ENCODE peak calls at places on chromosomes 2 and 18, in four cellular contexts. Z is HCT116, M is ascending aorta, D is mammary epithelial cell. S is an unnamed sample.

GRCh38 chr2:240478346-240479110 is 43.1 kb downstream of the GPC1 start:
- DNase-seq in Z (no peak), D (no peak), M (no peak), S (no peak)

GRCh38 chr2:43269074-43269572 is 42.7 kb upstream of the ZFP36L2 start:
- DNase-seq in D (no peak), Z (no peak), M (peak), S (peak)

GRCh38 chr2:45634223-45634622 is 17.3 kb upstream of the PRKCE start:
- DNase-seq in M (no peak), D (no peak), Z (no peak), S (no peak)

GRCh38 chr2:45637440-45637839 is 14.0 kb upstream of the PRKCE start:
- DNase-seq in Z (no peak), D (peak), M (no peak), S (no peak)

GRCh38 chr2:104704846-104705245 is 149.1 kb upstream of the POU3F3 start:
- DNase-seq in Z (no peak), M (no peak), D (no peak), S (no peak)

GRCh38 chr2:160087854-160088745 is 25.7 kb upstream of the PLA2R1 start:
- DNase-seq in M (no peak), Z (no peak), D (peak), S (no peak)

GRCh38 chr2:73931531-73932500 is 5.1 kb downstream of the DGUOK start:
- DNase-seq in D (peak), Z (no peak), M (no peak), S (no peak)

GRCh38 chr2:119735565-119735964 is 24.2 kb upstream of the PTPN4 start:
- DNase-seq in Z (no peak), M (no peak), D (no peak), S (no peak)

GRCh38 chr18:76487782-76488181 is 7.3 kb downstream of the ZNF516 start:
- DNase-seq in D (no peak), Z (no peak), M (no peak), S (no peak)

GRCh38 chr18:76208632-76209308 is 286.3 kb downstream of the ZNF516 start:
- DNase-seq in M (no peak), Z (no peak), D (no peak), S (no peak)

GRCh38 chr18:25074925-25075693 is 276.9 kb downstream of the ZNF521 start:
- DNase-seq in Z (no peak), D (no peak), M (no peak), S (no peak)

GRCh38 chr2:208040199-208041171 is 15.2 kb upstream of the PLEKHM3 start:
- DNase-seq in Z (peak), M (peak), D (peak), S (peak)

GRCh38 chr2:235898766-235899165 is 269.4 kb downstream of the GBX2 start:
- DNase-seq in D (no peak), Z (no peak), M (no peak), S (no peak)

GRCh38 chr2:6068441-6068935 is 376.3 kb downstream of the SOX11 start:
- DNase-seq in M (no peak), Z (no peak), D (no peak), S (no peak)

GRCh38 chr2:23465138-23465537 is 80.2 kb downstream of the KLHL29 start:
- DNase-seq in D (no peak), M (no peak), Z (no peak), S (no peak)

GRCh38 chr2:110219496-110220192 is 7.3 kb upstream of the MTLN start:
- DNase-seq in M (no peak), Z (no peak), D (peak), S (no peak)

GRCh38 chr2:217262916-217263315 is 403.1 kb upstream of the TNP1 start:
- DNase-seq in M (no peak), D (no peak), Z (no peak), S (no peak)

GRCh38 chr2:136486115-136486514 is 279.2 kb upstream of the THSD7B start:
- DNase-seq in Z (no peak), M (no peak), D (no peak), S (no peak)

GRCh38 chr2:86372133-86372532 is 34.7 kb upstream of the REEP1 start:
- DNase-seq in M (no peak), Z (no peak), D (no peak), S (no peak)

GRCh38 chr2:86372641-86373502 is 35.4 kb upstream of the REEP1 start:
- DNase-seq in Z (peak), D (peak), M (no peak), S (no peak)

GRCh38 chr2:86378469-86378868 is 41.0 kb upstream of the REEP1 start:
- DNase-seq in Z (no peak), D (no peak), M (no peak), S (no peak)

GRCh38 chr2:86371482-86372002 is 34.1 kb upstream of the REEP1 start:
- DNase-seq in Z (no peak), M (no peak), D (no peak), S (no peak)

DNA sequence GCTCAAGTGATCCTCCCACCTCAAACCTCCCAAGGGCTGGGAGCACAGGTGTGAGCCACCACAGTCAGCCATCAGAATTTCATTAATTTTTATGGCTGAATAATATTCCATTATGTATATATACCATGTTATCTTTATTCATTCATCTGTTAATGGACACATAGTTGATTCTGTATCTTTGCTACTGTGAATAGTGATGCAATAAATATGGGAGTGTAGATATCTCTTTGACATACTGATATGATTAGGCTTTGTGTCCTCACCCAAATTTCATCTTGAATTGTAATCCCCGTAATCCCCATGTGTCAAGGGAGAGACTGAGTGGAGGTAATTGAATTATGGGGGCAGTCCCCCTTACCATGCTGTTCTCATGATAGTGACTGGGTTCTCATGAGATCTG is 38.2 kb upstream of the REEP1 start:
- DNase-seq in M (no peak), D (no peak), Z (no peak), S (no peak)
- H3K4me3 ChIP-seq in M (no peak), D (no peak), Z (no peak), S (no peak)

GRCh38 chr18:2513616-2514015 is 57.7 kb downstream of the METTL4 start:
- DNase-seq in Z (no peak), M (no peak), D (no peak), S (no peak)

GRCh38 chr18:2515408-2515807 is 55.9 kb downstream of the METTL4 start:
- DNase-seq in Z (peak), M (no peak), D (peak), S (peak)

GRCh38 chr18:2512059-2512458 is 59.2 kb downstream of the METTL4 start:
- DNase-seq in M (no peak), D (no peak), Z (no peak), S (no peak)

GRCh38 chr18:2518473-2518872 is 52.8 kb downstream of the METTL4 start:
- DNase-seq in M (no peak), Z (no peak), D (no peak), S (no peak)

GRCh38 chr18:2515908-2516625 is 55.2 kb downstream of the METTL4 start:
- DNase-seq in M (no peak), Z (peak), D (peak), S (peak)
- H3K27ac ChIP-seq in M (no peak), Z (no peak), D (peak), S (peak)

GRCh38 chr2:26326514-26326913 is 19.4 kb upstream of the SELENOI start:
- DNase-seq in Z (no peak), D (peak), M (no peak), S (no peak)

GRCh38 chr2:26327291-26328272 is 18.4 kb upstream of the SELENOI start:
- DNase-seq in M (no peak), Z (no peak), D (peak), S (no peak)

GRCh38 chr2:26333286-26333685 is 12.7 kb upstream of the SELENOI start:
- DNase-seq in Z (no peak), M (no peak), D (no peak), S (no peak)

GRCh38 chr2:26330604-26331003 is 15.3 kb upstream of the SELENOI start:
- DNase-seq in D (no peak), M (no peak), Z (no peak), S (no peak)

DNA sequence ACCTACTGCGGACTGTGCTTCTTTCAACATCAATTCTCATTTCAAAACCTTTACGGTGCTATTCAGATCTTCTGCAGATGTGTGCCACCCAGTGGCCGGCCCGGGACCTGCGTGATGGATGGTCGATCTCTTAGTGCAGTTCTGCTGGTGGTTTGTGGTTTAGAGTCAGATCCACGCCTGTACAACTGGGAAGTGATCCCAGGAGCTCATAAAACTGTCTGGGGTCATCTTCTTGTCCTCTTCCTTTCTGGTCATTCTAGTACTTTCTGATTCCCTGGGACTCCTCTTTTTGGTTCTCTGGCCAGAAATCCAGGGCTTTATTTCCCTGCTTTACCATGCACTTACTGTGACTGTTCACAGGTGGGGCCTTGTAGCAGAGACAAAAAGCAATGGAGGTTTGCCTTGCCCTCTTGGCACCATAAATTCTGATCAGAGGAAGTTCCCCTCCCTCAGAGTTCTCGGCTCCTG is 15.8 kb upstream of the SELENOI start:
- DNase-seq in D (peak), Z (peak), M (peak), S (peak)
- H3K4me3 ChIP-seq in D (no peak), Z (no peak), M (no peak), S (no peak)

GRCh38 chr18:24023185-24023814 is 8.7 kb downstream of the TTC39C start:
- DNase-seq in Z (no peak), D (no peak), M (no peak), S (no peak)
- H3K27ac ChIP-seq in Z (no peak), D (no peak), M (no peak), S (no peak)

GRCh38 chr2:75559633-75560021 is 1.1 kb downstream of the EVA1A start:
- DNase-seq in D (no peak), M (no peak), Z (no peak), S (no peak)

GRCh38 chr2:75560022-75560767 is 544 bp downstream of the EVA1A start:
- DNase-seq in D (peak), M (no peak), Z (no peak), S (no peak)

GRCh38 chr2:75557474-75558131 is 3.1 kb downstream of the EVA1A start:
- DNase-seq in D (no peak), M (no peak), Z (no peak), S (no peak)

GRCh38 chr2:75558132-75558530 is 2.6 kb downstream of the EVA1A start:
- DNase-seq in D (no peak), Z (no peak), M (no peak), S (no peak)

DNA sequence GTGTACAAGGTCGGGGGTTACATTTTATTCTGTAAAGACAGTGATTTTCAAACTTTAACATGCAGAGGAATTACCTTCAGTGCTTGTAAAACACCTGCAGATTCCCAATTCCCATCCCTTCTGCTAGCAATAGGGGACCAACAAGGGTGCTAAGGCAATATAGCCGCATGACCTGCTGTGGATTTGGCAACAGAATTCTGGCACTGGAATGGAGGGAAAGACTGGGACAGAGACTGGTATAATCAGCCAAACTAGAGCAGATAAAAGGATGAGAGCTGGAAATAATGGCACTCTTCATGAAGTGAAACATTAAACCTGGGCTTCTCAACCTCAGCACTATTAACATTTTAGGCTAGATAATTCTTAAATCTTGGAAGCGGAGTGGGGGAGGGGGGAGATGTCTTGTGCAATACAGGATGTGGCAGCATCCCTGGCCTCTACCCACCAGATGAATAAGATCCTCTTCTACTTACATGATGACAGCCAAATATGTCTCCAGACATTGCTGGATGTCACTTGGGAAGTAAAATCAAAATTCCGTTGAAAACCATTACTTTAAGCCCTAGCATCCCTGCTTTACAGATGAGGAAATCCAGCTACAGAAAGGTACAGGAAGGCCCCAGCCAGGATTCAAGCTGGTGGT is 1.8 kb downstream of the EVA1A start:
- DNase-seq in M (no peak), Z (no peak), D (no peak), S (no peak)
- H3K4me3 ChIP-seq in M (no peak), Z (no peak), D (peak), S (peak)

GRCh38 chr2:234467289-234467688 is 29.6 kb downstream of the ARL4C start:
- DNase-seq in Z (no peak), M (no peak), D (peak), S (no peak)
- H3K27ac ChIP-seq in Z (no peak), M (no peak), D (peak), S (no peak)

GRCh38 chr2:174716785-174717184 is 47.5 kb downstream of the CHRNA1 start:
- DNase-seq in M (no peak), Z (no peak), D (no peak), S (no peak)
- H3K4me3 ChIP-seq in M (no peak), Z (no peak), D (no peak), S (no peak)

GRCh38 chr18:23146861-23147469 is 11.7 kb downstream of the CABLES1 start:
- DNase-seq in Z (no peak), M (no peak), D (no peak), S (no peak)

GRCh38 chr18:23149570-23149969 is 14.3 kb downstream of the CABLES1 start:
- DNase-seq in D (no peak), Z (no peak), M (no peak), S (no peak)

GRCh38 chr18:23145613-23146012 is 10.3 kb downstream of the CABLES1 start:
- DNase-seq in D (no peak), M (no peak), Z (no peak), S (no peak)

GRCh38 chr18:23151414-23152099 is 16.3 kb downstream of the CABLES1 start:
- DNase-seq in D (no peak), Z (no peak), M (no peak), S (no peak)

GRCh38 chr18:23148382-23148781 is 13.1 kb downstream of the CABLES1 start:
- DNase-seq in M (no peak), Z (no peak), D (no peak), S (no peak)
- H3K27ac ChIP-seq in M (no peak), Z (no peak), D (no peak), S (no peak)

S was measured in SJSA1.